ENCODE peak calls at places on chromosomes 1 and 21, in six cellular contexts. P is mesenteric fat pad, Z is hepatocyte, M is aorta, A is posterior vena cava, W is uterus. Q is an unnamed sample.

GRCh38 chr1:84691139-84691783 is 1.0 kb upstream of the SSX2IP start:
- DNase-seq in P (no peak), Z (no peak), M (no peak), A (no peak), W (no peak), Q (no peak)

GRCh38 chr1:91021686-91022517 is at the start of gene ZNF644:
- DNase-seq in P (peak; percentile 95), Z (peak; percentile 94), M (peak; percentile 95), A (peak; percentile 96), W (peak; percentile 88), Q (peak; percentile 94)

GRCh38 chr21:21682172-21682571 is 684.0 kb downstream of the NCAM2 start:
- DNase-seq in P (no peak), Z (no peak), M (no peak), A (no peak), W (no peak), Q (no peak)

GRCh38 chr1:77388655-77389054 is 106.8 kb downstream of the AK5 start:
- DNase-seq in P (no peak), Z (no peak), M (no peak), A (no peak), W (no peak), Q (no peak)

GRCh38 chr1:76179297-76179696 is 104.8 kb downstream of the ST6GALNAC3 start:
- DNase-seq in P (no peak), Z (no peak), M (no peak), A (no peak), W (no peak), Q (no peak)

GRCh38 chr1:213669964-213670691 is 317.6 kb upstream of the PROX1 start:
- DNase-seq in P (no peak), Z (no peak), M (no peak), A (no peak), W (no peak), Q (no peak)

GRCh38 chr1:105462308-105462707 is 1594.2 kb upstream of the PRMT6 start:
- DNase-seq in P (no peak), Z (no peak), M (no peak), A (no peak), W (no peak), Q (no peak)

GRCh38 chr1:94986783-94987182 is 59.9 kb upstream of the CNN3 start:
- DNase-seq in P (no peak), Z (no peak), M (no peak), A (no peak), W (no peak), Q (no peak)

GRCh38 chr21:45056505-45056904 is 17.9 kb upstream of the ADARB1 start:
- DNase-seq in P (peak; percentile 53), Z (no peak), M (no peak), A (no peak), W (no peak), Q (no peak)

GRCh38 chr1:229310833-229311232 is 32.0 kb downstream of the CCSAP start:
- DNase-seq in P (no peak), Z (no peak), M (no peak), A (no peak), W (no peak), Q (no peak)

GRCh38 chr1:226019550-226019949 is 20.4 kb upstream of the SDE2 start:
- DNase-seq in P (no peak), Z (no peak), M (no peak), A (no peak), W (no peak), Q (no peak)

GRCh38 chr1:19514391-19514831 is 29.1 kb upstream of the CAPZB start:
- DNase-seq in P (no peak), Z (no peak), M (no peak), A (peak; percentile 76), W (no peak), Q (no peak)

GRCh38 chr1:85806236-85806965 is 98.2 kb upstream of the ZNHIT6 start:
- DNase-seq in P (no peak), Z (no peak), M (no peak), A (no peak), W (no peak), Q (no peak)

GRCh38 chr1:18917071-18917799 is 14.9 kb upstream of the ALDH4A1 start:
- DNase-seq in P (no peak), Z (no peak), M (no peak), A (no peak), W (no peak), Q (no peak)

GRCh38 chr1:92488416-92488815 is 1.7 kb upstream of the GFI1 start:
- DNase-seq in P (no peak), Z (no peak), M (no peak), A (no peak), W (no peak), Q (no peak)

GRCh38 chr1:205491794-205492193 is 12.7 kb upstream of the CDK18 start:
- DNase-seq in P (no peak), Z (no peak), M (no peak), A (no peak), W (no peak), Q (no peak)

GRCh38 chr1:20848162-20848561 is 61.1 kb upstream of the HP1BP3 start:
- DNase-seq in P (no peak), Z (no peak), M (no peak), A (no peak), W (no peak), Q (no peak)

GRCh38 chr21:32524010-32524719 is 61.2 kb downstream of the TCP10L start:
- DNase-seq in P (peak; percentile 4), Z (no peak), M (peak; percentile 52), A (no peak), W (peak; percentile 41), Q (no peak)

GRCh38 chr1:188006354-188006753 is 1177.6 kb downstream of the PLA2G4A start:
- DNase-seq in P (no peak), Z (no peak), M (no peak), A (no peak), W (no peak), Q (no peak)

GRCh38 chr1:14300991-14301703 is 297.3 kb upstream of the KAZN start:
- DNase-seq in P (no peak), Z (peak; percentile 60), M (no peak), A (no peak), W (no peak), Q (no peak)

GRCh38 chr1:233587958-233588799 is 25.7 kb upstream of the KCNK1 start:
- DNase-seq in P (no peak), Z (no peak), M (no peak), A (no peak), W (no peak), Q (no peak)

GRCh38 chr1:111615874-111616715 is 3.5 kb upstream of the RAP1A start:
- DNase-seq in P (no peak), Z (no peak), M (no peak), A (no peak), W (no peak), Q (peak; percentile 67)

GRCh38 chr1:116389013-116389412 is 16.0 kb downstream of the ATP1A1 start:
- DNase-seq in P (no peak), Z (no peak), M (no peak), A (no peak), W (no peak), Q (no peak)

GRCh38 chr1:74502858-74503257 is 9.6 kb downstream of the LRRC53 start:
- DNase-seq in P (no peak), Z (no peak), M (no peak), A (no peak), W (no peak), Q (no peak)

GRCh38 chr21:42846221-42846620 is 33.1 kb downstream of the WDR4 start:
- DNase-seq in P (peak; percentile 72), Z (no peak), M (no peak), A (peak; percentile 60), W (no peak), Q (no peak)

Q was measured in T-helper 2 cell treated with Interferon-gamma antibody and Interleukin-4, amounts not matched to agents 5 μg/mL and 100 μg/mL, for 36 hours.